ENCODE peak calls at places on chromosomes 11 and 22, in six cellular contexts. T is A549, X is GM12878, B is HepG2, I is endothelial cell of umbilical vein, C is K562. Z is an unnamed sample.

GRCh38 chr11:91932151-91932821 is 292.3 kb upstream of the FAT3 start:
- DNase-seq in T (no peak), X (no peak), B (no peak), I (no peak), C (no peak), Z (no peak)

GRCh38 chr22:24191381-24191841 is 10.1 kb downstream of the SUSD2 start:
- DNase-seq in T (no peak), X (no peak), B (no peak), I (no peak), C (no peak), Z (no peak)

GRCh38 chr11:110097459-110098012 is 4.3 kb downstream of the ZC3H12C start:
- DNase-seq in T (peak), X (no peak), B (no peak), I (no peak), C (no peak), Z (no peak)

GRCh38 chr11:8033312-8033715 is 46.2 kb downstream of the EIF3F start:
- DNase-seq in T (peak), X (no peak), B (peak), I (peak), C (peak), Z (peak)

GRCh38 chr11:35622070-35622469 is 3.8 kb downstream of the FJX1 start:
- DNase-seq in T (no peak), X (no peak), B (peak), I (peak), C (no peak), Z (no peak)

GRCh38 chr11:105004021-105004420 is 18.9 kb downstream of the CASP5 start:
- DNase-seq in T (no peak), X (no peak), B (peak), I (no peak), C (no peak), Z (no peak)

GRCh38 chr11:9038537-9038936 is 34.7 kb upstream of the NRIP3 start:
- DNase-seq in T (no peak), X (no peak), B (no peak), I (no peak), C (no peak), Z (peak)

GRCh38 chr11:64650923-64651523 is 60.0 kb downstream of the SLC22A12 start:
- DNase-seq in T (peak), X (no peak), B (no peak), I (peak), C (peak), Z (peak)

GRCh38 chr22:35191412-35191811 is 65.9 kb upstream of the HMGXB4 start:
- DNase-seq in T (peak), X (no peak), B (peak), I (peak), C (no peak), Z (no peak)

GRCh38 chr11:14190992-14191773 is 167.8 kb downstream of the RRAS2 start:
- DNase-seq in T (no peak), X (no peak), B (no peak), I (no peak), C (no peak), Z (no peak)

GRCh38 chr22:17797721-17798559 is 23.7 kb upstream of the BID start:
- DNase-seq in T (no peak), X (peak), B (no peak), I (no peak), C (no peak), Z (peak)

GRCh38 chr11:130162733-130163132 is 3.2 kb downstream of the ST14 start:
- DNase-seq in T (no peak), X (no peak), B (no peak), I (no peak), C (no peak), Z (peak)

GRCh38 chr22:50102946-50103345 is 13.1 kb downstream of the MOV10L1 start:
- DNase-seq in T (peak), X (no peak), B (peak), I (no peak), C (peak), Z (peak)

GRCh38 chr11:65506770-65507485 is 8.1 kb downstream of the MALAT1 start:
- DNase-seq in T (no peak), X (no peak), B (no peak), I (peak), C (no peak), Z (no peak)

GRCh38 chr11:120019191-120019590 is 118.7 kb downstream of the TRIM29 start:
- DNase-seq in T (no peak), X (no peak), B (no peak), I (no peak), C (no peak), Z (no peak)

GRCh38 chr11:14378171-14378570 is 19.2 kb upstream of the RRAS2 start:
- DNase-seq in T (no peak), X (no peak), B (no peak), I (no peak), C (no peak), Z (no peak)

GRCh38 chr22:50459016-50459415 is 15.8 kb downstream of the SBF1 start:
- DNase-seq in T (no peak), X (no peak), B (no peak), I (no peak), C (no peak), Z (no peak)

GRCh38 chr11:120869516-120870011 is 154.3 kb upstream of the TBCEL start:
- DNase-seq in T (no peak), X (peak), B (no peak), I (no peak), C (no peak), Z (peak)

GRCh38 chr22:49918911-49919881 is 762 bp downstream of the CRELD2 start:
- DNase-seq in T (no peak), X (no peak), B (no peak), I (no peak), C (no peak), Z (no peak)

GRCh38 chr11:105641433-105641832 is 31.6 kb downstream of the GRIA4 start:
- DNase-seq in T (no peak), X (no peak), B (no peak), I (no peak), C (no peak), Z (no peak)

GRCh38 chr11:78654071-78654470 is 79.4 kb upstream of the NARS2 start:
- DNase-seq in T (no peak), X (no peak), B (no peak), I (no peak), C (no peak), Z (no peak)

GRCh38 chr11:88480217-88480616 is 142.7 kb upstream of the CTSC start:
- DNase-seq in T (no peak), X (no peak), B (no peak), I (peak), C (no peak), Z (no peak)

GRCh38 chr11:120564573-120565301 is 53.2 kb downstream of the GRIK4 start:
- DNase-seq in T (no peak), X (peak), B (no peak), I (peak), C (no peak), Z (peak)

GRCh38 chr11:127195791-127196190 is 195.2 kb upstream of the KIRREL3 start:
- DNase-seq in T (no peak), X (no peak), B (no peak), I (no peak), C (no peak), Z (no peak)

GRCh38 chr11:10518123-10518522 is 22.9 kb downstream of the RNF141 start:
- DNase-seq in T (no peak), X (no peak), B (no peak), I (no peak), C (no peak), Z (no peak)

GRCh38 chr22:47396515-47396914 is 634.1 kb downstream of the TBC1D22A start:
- DNase-seq in T (no peak), X (no peak), B (no peak), I (no peak), C (no peak), Z (no peak)

GRCh38 chr11:134047586-134047999 is 21.3 kb upstream of the JAM3 start:
- DNase-seq in T (no peak), X (no peak), B (no peak), I (no peak), C (no peak), Z (peak)

GRCh38 chr11:74462009-74462408 is 5.3 kb downstream of the KCNE3 start:
- DNase-seq in T (no peak), X (no peak), B (peak), I (no peak), C (peak), Z (peak)

GRCh38 chr22:30591191-30591587 is 521 bp downstream of the PES1 start:
- DNase-seq in T (no peak), X (no peak), B (no peak), I (peak), C (no peak), Z (no peak)

GRCh38 chr11:119377961-119378667 is 3.4 kb downstream of the USP2 start:
- DNase-seq in T (no peak), X (no peak), B (no peak), I (no peak), C (peak), Z (no peak)

GRCh38 chr11:8333431-8334401 is 70.0 kb upstream of the LMO1 start:
- DNase-seq in T (peak), X (no peak), B (no peak), I (no peak), C (peak), Z (peak)

GRCh38 chr11:12291767-12292166 is 85.6 kb upstream of the PARVA start:
- DNase-seq in T (no peak), X (no peak), B (no peak), I (no peak), C (no peak), Z (peak)

GRCh38 chr11:64484308-64485061 is 106.5 kb upstream of the SLC22A12 start:
- DNase-seq in T (no peak), X (no peak), B (no peak), I (no peak), C (no peak), Z (no peak)

GRCh38 chr11:77470504-77470903 is 3.4 kb downstream of the PAK1 start:
- DNase-seq in T (no peak), X (no peak), B (no peak), I (no peak), C (no peak), Z (no peak)

GRCh38 chr22:17754233-17754925 is 19.9 kb downstream of the BID start:
- DNase-seq in T (peak), X (no peak), B (no peak), I (no peak), C (no peak), Z (peak)

GRCh38 chr11:104033134-104033533 is 3.3 kb upstream of the DDI1 start:
- DNase-seq in T (peak), X (no peak), B (peak), I (peak), C (no peak), Z (no peak)

DNA sequence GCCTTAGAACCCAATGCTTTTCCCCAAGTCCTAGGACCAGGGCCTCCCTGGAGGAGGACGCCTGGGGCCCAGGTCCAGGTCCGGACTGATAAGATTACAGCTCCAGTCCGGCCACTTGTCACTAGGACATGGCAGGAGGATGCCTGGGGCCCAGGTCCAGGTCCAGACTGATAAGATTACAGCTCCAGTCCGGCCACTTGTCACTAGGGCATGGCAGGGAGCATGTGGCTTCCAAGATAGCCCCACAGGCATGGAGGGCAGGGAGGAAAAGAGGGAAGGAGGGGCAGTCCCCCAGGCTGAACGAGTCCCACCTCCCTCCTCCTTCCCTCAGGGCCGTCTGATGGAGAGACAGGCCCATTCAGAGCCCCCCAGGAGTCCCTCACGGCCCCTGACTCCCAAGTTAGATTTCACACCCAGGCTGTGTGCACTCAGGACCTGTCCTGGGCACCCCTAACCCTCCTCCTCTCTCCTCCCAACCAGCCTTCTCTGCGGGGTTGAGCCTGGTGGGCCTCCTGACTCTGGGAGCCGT is 1.9 kb downstream of the TSPAN32 start:
- DNase-seq in T (no peak), X (no peak), B (no peak), I (no peak), C (peak), Z (peak)
- H3K4me3 ChIP-seq in T (no peak), X (no peak), B (no peak), I (no peak), C (peak), Z (peak)

DNA sequence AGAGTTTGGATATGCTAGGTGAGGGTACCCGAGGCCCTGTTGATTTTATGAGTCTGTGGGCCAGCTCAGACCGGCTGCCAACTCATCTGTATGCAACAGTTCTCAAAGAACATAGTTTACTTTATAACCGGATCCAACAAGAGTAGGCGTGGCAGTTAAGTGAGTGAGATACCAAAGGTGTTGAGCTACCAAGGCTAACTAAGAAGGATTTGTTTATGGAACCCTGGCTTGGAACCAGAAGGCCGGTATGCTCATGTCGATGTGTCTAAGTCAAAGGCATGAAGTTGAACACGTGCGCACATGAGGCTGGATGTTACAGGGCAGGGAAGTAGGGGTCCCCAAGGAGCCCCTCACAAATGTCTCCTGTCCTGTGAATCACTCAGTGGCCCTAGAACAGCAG is at the start of gene KCNJ1:
- DNase-seq in T (no peak), X (no peak), B (no peak), I (no peak), C (no peak), Z (no peak)
- TF ChIP-seq MYC in T (no peak), X (no peak), B (no peak), I (no peak), C (no peak), Z (no peak)

DNA sequence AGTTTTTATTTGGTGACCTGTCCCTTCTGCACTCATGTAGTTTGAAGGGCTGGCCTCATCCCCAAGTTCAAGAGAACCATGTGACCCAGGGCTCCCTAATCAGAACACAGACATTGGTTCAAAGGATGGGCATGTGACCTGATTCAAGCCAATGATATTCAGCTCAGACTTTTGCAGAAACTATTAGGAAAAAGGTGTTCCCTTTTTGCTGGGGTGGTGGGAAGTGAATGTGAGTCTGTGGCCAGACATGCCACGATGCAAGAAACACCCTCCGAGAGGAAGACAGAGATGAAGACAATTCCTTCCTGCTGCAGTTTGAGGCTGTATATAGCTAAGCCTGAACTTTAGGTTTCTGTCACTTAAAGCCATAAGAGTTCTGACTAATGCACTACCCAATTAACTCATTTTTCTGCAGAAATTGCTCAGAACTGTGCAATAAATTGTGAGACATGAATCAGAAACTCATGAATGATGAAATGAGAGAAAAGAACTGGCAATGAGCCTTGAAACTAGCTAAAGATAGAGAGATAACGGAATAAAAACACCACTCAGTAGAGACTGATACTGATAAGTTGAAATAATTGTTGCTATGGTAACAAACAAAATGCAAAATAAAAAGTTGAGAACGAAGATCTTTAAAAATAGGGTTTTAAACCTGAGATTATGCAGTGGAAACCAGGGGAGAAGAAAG is 9.2 kb upstream of the MAPK1 start:
- DNase-seq in T (no peak), X (no peak), B (no peak), I (peak), C (peak), Z (peak)
- TF ChIP-seq MAX in T (no peak), X (no peak), B (no peak), I (no peak), C (no peak), Z (peak)

GRCh38 chr11:279040-279965 is 1.1 kb downstream of the NLRP6 start:
- DNase-seq in T (no peak), X (no peak), B (no peak), I (no peak), C (no peak), Z (no peak)
- H3K4me3 ChIP-seq in T (peak), X (no peak), B (no peak), I (no peak), C (no peak), Z (no peak)